ENCODE peak calls at places on chromosomes 7 and 10, in six cellular contexts. Z, S, D, C, K and Q are unnamed samples. For H3K4me1, the result is how much of the 10 kb centered on the place peaks cover.

GRCh38 chr7:101554584-101555268 is 74.4 kb downstream of the MYL10 start:
- DNase-seq in Z (no peak), S (no peak), D (no peak), C (no peak), K (no peak), Q (no peak)

GRCh38 chr10:63547628-63548356 is 26.6 kb downstream of the REEP3 start:
- DNase-seq in Z (no peak), S (peak), D (no peak), C (no peak), K (no peak), Q (no peak)

GRCh38 chr7:35386082-35386815 is 132.3 kb upstream of the TBX20 start:
- DNase-seq in Z (no peak), S (no peak), D (no peak), C (no peak), K (no peak), Q (no peak)

GRCh38 chr10:114477285-114477684 is 73.0 kb upstream of the AFAP1L2 start:
- DNase-seq in Z (no peak), S (no peak), D (peak), C (no peak), K (no peak), Q (no peak)

GRCh38 chr10:125633517-125633999 is 49.4 kb downstream of the TEX36 start:
- DNase-seq in Z (peak), S (peak), D (no peak), C (no peak), K (no peak), Q (no peak)

GRCh38 chr10:80459047-80459865 is 5.1 kb downstream of the TSPAN14 start:
- DNase-seq in Z (no peak), S (peak), D (peak), C (no peak), K (peak), Q (peak)

GRCh38 chr7:46909601-46910051 is 672.3 kb downstream of the TNS3 start:
- DNase-seq in Z (no peak), S (peak), D (no peak), C (no peak), K (no peak), Q (no peak)

GRCh38 chr7:46932656-46933424 is 649.1 kb downstream of the TNS3 start:
- DNase-seq in Z (peak), S (peak), D (peak), C (no peak), K (peak), Q (peak)

DNA sequence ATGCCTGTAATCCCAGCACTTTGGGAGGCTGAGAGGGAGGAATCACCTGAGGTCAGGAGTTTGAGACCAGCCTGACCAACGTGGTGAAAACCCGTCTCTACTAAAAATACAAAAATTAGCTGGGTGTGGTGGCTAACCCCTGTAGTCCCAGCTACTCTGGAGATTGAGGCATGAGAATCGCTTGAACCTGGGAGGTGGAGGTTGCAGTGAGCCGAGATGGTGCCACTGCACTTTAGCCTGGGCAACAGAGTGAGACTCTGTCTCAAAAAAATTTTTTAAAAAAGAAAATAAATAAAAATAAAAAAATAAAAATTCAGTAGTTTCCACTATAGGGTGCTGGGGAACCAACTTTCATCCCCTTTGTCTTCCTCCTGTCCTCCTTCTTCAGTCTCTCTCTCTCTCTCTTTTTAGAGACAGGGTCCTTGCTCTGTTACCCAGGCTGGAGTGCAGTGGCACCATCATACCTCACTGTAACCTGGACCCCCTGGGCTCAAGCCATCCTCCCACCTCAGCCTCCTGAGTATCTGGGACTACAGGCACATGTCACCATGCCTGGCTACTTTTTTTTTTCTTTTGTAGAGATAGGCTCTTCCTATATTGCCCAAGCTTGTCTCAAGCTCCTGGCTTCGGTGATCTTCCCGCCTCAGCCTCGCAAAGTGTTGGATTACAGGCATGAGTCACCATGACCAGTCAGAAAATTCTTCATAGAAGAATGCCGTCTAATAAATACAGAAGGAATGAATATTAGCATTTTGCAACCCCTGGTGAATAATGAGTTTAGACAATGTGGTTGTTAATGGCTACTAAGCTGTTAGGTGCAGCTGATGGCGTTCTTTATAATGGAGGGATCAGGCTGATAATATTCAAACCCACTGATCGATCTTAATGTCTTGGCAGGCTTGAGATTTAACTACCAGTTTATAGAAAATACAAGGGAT is 20.6 kb downstream of the RBM20 start:
- DNase-seq in Z (no peak), S (peak), D (peak), C (no peak), K (no peak), Q (no peak)
- H3K4me1 ChIP-seq in Z (under half), S (under half), D (half or more), C (under half), K (under half), Q (under half)

GRCh38 chr10:60470091-60470490 is 80.4 kb upstream of the ANK3 start:
- DNase-seq in Z (no peak), S (no peak), D (no peak), C (no peak), K (no peak), Q (no peak)

GRCh38 chr10:60464659-60465058 is 75.0 kb upstream of the ANK3 start:
- DNase-seq in Z (no peak), S (no peak), D (no peak), C (no peak), K (no peak), Q (no peak)

GRCh38 chr10:60465801-60466200 is 76.1 kb upstream of the ANK3 start:
- DNase-seq in Z (no peak), S (peak), D (no peak), C (no peak), K (no peak), Q (no peak)

GRCh38 chr10:60466267-60467201 is 76.9 kb upstream of the ANK3 start:
- DNase-seq in Z (no peak), S (peak), D (no peak), C (no peak), K (no peak), Q (no peak)

DNA sequence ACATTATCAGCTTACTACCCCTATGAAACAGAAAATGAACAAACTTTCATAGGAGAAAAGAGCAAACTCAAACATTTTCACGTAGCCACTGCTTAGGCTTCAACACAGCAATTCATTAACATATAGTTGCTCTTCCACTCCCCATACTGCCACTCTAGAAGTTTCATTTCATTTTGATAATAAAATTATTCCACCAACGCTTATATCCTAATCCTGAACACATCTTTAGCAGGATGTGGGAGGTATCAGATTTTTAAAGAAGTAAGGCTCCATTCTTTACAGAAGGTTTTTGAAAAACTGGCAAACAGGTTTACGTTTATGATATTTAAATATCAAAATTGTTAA is 77.5 kb upstream of the ANK3 start:
- DNase-seq in Z (no peak), S (no peak), D (no peak), C (no peak), K (no peak), Q (no peak)
- H3K4me1 ChIP-seq in Z (under half), S (under half), D (under half), C (under half), K (under half), Q (under half)

GRCh38 chr10:112376578-112376855 is 2.6 kb downstream of the ACSL5 start:
- DNase-seq in Z (no peak), S (no peak), D (no peak), C (no peak), K (no peak), Q (no peak)

GRCh38 chr10:112375721-112376577 is 2.0 kb downstream of the ACSL5 start:
- DNase-seq in Z (peak), S (no peak), D (peak), C (no peak), K (peak), Q (peak)

GRCh38 chr10:112382539-112383235 is 8.8 kb downstream of the ACSL5 start:
- DNase-seq in Z (no peak), S (no peak), D (no peak), C (no peak), K (no peak), Q (no peak)

GRCh38 chr10:112383325-112383724 is 9.4 kb downstream of the ACSL5 start:
- DNase-seq in Z (peak), S (peak), D (no peak), C (no peak), K (peak), Q (no peak)

GRCh38 chr10:112379635-112380296 is 5.8 kb downstream of the ACSL5 start:
- DNase-seq in Z (peak), S (no peak), D (no peak), C (no peak), K (no peak), Q (no peak)
- H3K4me1 ChIP-seq in Z (under half), S (under half), D (under half), C (under half), K (under half), Q (under half)

GRCh38 chr7:148657929-148658328 is 40.8 kb upstream of the CUL1 start:
- DNase-seq in Z (no peak), S (no peak), D (no peak), C (no peak), K (no peak), Q (no peak)

GRCh38 chr7:148650232-148650858 is 48.4 kb upstream of the CUL1 start:
- DNase-seq in Z (no peak), S (peak), D (no peak), C (no peak), K (no peak), Q (no peak)

DNA sequence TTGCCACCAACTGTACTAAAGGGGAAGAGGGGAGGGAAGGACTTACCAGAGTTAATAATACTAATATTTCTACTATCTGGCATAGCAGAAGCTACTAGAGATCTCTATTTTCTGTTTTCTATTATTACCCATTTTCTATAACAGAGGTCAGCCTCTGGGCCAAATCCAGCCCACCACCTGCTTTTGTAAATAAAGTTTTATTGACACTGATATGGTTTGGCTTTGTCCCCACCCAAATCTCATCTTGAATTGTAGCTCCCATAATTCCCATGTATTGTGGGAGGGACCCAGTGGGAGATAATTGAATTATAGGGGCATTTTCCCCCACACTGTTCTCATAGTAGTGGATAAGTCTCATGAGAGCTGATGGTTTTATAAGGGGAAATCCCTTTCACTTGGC is 45.9 kb upstream of the CUL1 start:
- DNase-seq in Z (no peak), S (no peak), D (no peak), C (no peak), K (no peak), Q (no peak)
- H3K4me1 ChIP-seq in Z (under half), S (under half), D (under half), C (under half), K (under half), Q (under half)

DNA sequence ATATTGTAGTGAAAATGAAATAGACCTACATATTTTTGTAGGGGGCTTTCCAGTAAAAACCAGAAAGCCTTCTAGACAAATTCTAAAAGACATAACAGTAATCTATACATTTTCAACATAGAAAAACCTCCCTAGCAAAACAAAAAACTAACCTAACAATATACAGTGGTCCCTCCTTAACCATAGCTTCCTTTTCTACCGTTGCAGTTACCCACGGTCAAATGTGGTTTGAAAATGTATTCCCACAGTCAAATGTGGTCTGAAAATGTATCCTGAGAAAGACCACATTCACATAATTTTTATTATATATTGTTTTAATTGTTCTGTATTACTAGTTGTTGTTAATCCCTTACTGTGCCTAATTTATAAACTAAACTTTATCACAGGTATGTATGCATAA is 6.4 kb downstream of the PSAP start:
- DNase-seq in Z (no peak), S (no peak), D (no peak), C (no peak), K (no peak), Q (no peak)
- H3K4me1 ChIP-seq in Z (under half), S (under half), D (half or more), C (under half), K (under half), Q (under half)

GRCh38 chr7:130069179-130069977 is 956 bp upstream of the KLHDC10 start:
- DNase-seq in Z (no peak), S (no peak), D (no peak), C (no peak), K (no peak), Q (no peak)
- H3K4me1 ChIP-seq in Z (under half), S (under half), D (under half), C (under half), K (under half), Q (under half)

DNA sequence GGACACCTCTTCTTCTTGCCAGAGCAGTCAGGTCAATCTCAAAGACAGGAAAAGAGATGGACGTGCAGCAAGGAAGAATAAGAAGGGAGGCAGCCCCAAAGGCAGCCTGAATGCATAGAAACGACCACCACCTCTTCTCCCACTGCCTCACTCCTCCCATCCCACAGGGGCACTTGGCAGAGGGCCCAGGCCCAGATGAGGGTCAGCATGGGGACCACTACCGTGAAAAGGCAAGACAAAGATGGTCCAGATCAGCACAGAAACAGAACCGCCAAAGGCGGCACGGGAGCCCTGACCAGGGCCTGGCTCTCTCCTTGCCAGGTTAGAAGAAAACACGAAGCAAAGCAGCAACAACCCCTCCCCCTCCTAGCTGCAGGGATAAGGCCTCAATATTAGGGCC is 1.9 kb upstream of the NDST2 start:
- DNase-seq in Z (no peak), S (no peak), D (no peak), C (no peak), K (no peak), Q (no peak)
- H3K4me1 ChIP-seq in Z (under half), S (under half), D (under half), C (under half), K (under half), Q (under half)